ENCODE peak calls at places on chromosomes 3 and 15, in eight cellular contexts. K is cardiac muscle cell, M is B cell, O is right lobe of liver, T is right atrium auricular region, A is AG10803, B is BJ, N is heart left ventricle. J is an unnamed sample.

GRCh38 chr3:102092617-102093466 is 243.5 kb downstream of the NFKBIZ start:
- DNase-seq in K (peak), M (no peak), O (no peak), T (no peak), A (no peak), B (no peak), N (no peak), J (no peak)

GRCh38 chr15:70923311-70924080 is 30.9 kb downstream of the LRRC49 start:
- DNase-seq in K (no peak), M (no peak), O (no peak), T (no peak), A (no peak), B (no peak), N (no peak), J (no peak)

GRCh38 chr15:64527263-64527984 is 67.0 kb downstream of the ZNF609 start:
- DNase-seq in K (no peak), M (no peak), O (no peak), T (no peak), A (peak), B (no peak), N (no peak), J (no peak)

GRCh38 chr3:153749070-153749610 is 372.1 kb upstream of the ARHGEF26 start:
- DNase-seq in K (peak), M (no peak), O (no peak), T (no peak), A (peak), B (no peak), N (no peak), J (no peak)

GRCh38 chr3:24242012-24242698 is 252.5 kb downstream of the THRB start:
- DNase-seq in K (no peak), M (no peak), O (no peak), T (no peak), A (peak), B (no peak), N (no peak), J (peak)

GRCh38 chr3:64848127-64848526 is 160.3 kb upstream of the ADAMTS9 start:
- DNase-seq in K (no peak), M (no peak), O (no peak), T (no peak), A (no peak), B (no peak), N (no peak), J (no peak)

GRCh38 chr3:51340989-51341636 is 44.0 kb upstream of the MANF start:
- DNase-seq in K (no peak), M (no peak), O (no peak), T (no peak), A (no peak), B (no peak), N (no peak), J (no peak)

GRCh38 chr3:172516318-172517214 is 6.7 kb downstream of the TNFSF10 start:
- DNase-seq in K (no peak), M (no peak), O (peak), T (peak), A (peak), B (peak), N (no peak), J (peak)

GRCh38 chr3:195905970-195906864 is 2.1 kb downstream of the TNK2 start:
- DNase-seq in K (no peak), M (peak), O (no peak), T (no peak), A (peak), B (no peak), N (no peak), J (no peak)

GRCh38 chr15:36361351-36361870 is 218.0 kb upstream of the CDIN1 start:
- DNase-seq in K (no peak), M (no peak), O (no peak), T (no peak), A (peak), B (no peak), N (no peak), J (no peak)

GRCh38 chr3:161576733-161577510 is 80.3 kb downstream of the OTOL1 start:
- DNase-seq in K (no peak), M (no peak), O (no peak), T (no peak), A (no peak), B (no peak), N (no peak), J (no peak)

GRCh38 chr3:71011565-71012287 is 571.8 kb downstream of the FOXP1 start:
- DNase-seq in K (no peak), M (peak), O (no peak), T (no peak), A (no peak), B (no peak), N (no peak), J (no peak)

GRCh38 chr15:79831635-79832034 is 65.2 kb downstream of the MTHFS start:
- DNase-seq in K (no peak), M (no peak), O (no peak), T (no peak), A (no peak), B (no peak), N (no peak), J (no peak)

GRCh38 chr15:67080900-67081431 is 15.6 kb downstream of the SMAD3 start:
- DNase-seq in K (no peak), M (peak), O (no peak), T (no peak), A (peak), B (peak), N (peak), J (no peak)

GRCh38 chr3:12148183-12148940 is 10.3 kb downstream of the TIMP4 start:
- DNase-seq in K (no peak), M (no peak), O (no peak), T (peak), A (peak), B (no peak), N (no peak), J (no peak)

GRCh38 chr15:64847448-64847847 is 5.7 kb downstream of the PLEKHO2 start:
- DNase-seq in K (no peak), M (no peak), O (no peak), T (no peak), A (no peak), B (no peak), N (peak), J (no peak)

GRCh38 chr3:194671511-194671899 is 486 bp downstream of the LSG1 start:
- DNase-seq in K (peak), M (peak), O (no peak), T (no peak), A (no peak), B (no peak), N (no peak), J (no peak)

GRCh38 chr15:78808550-78808949 is 2.7 kb downstream of the ADAMTS7 start:
- DNase-seq in K (peak), M (peak), O (no peak), T (peak), A (no peak), B (no peak), N (no peak), J (no peak)

GRCh38 chr15:70376031-70376928 is 278.6 kb upstream of the TLE3 start:
- DNase-seq in K (no peak), M (no peak), O (no peak), T (peak), A (no peak), B (no peak), N (no peak), J (no peak)

GRCh38 chr3:45756055-45756454 is 40.3 kb downstream of the SLC6A20 start:
- DNase-seq in K (no peak), M (no peak), O (no peak), T (peak), A (no peak), B (no peak), N (no peak), J (no peak)

GRCh38 chr3:5162102-5162501 is 25.4 kb upstream of the EDEM1 start:
- DNase-seq in K (no peak), M (no peak), O (no peak), T (no peak), A (peak), B (no peak), N (no peak), J (no peak)

GRCh38 chr15:40002295-40002694 is 36.7 kb downstream of the SRP14 start:
- DNase-seq in K (no peak), M (no peak), O (peak), T (no peak), A (peak), B (no peak), N (no peak), J (no peak)

GRCh38 chr3:190016966-190017365 is 103.7 kb downstream of the P3H2 start:
- DNase-seq in K (no peak), M (no peak), O (no peak), T (no peak), A (no peak), B (no peak), N (no peak), J (no peak)

GRCh38 chr3:190019020-190019419 is 101.7 kb downstream of the P3H2 start:
- DNase-seq in K (peak), M (no peak), O (no peak), T (no peak), A (no peak), B (no peak), N (no peak), J (no peak)

GRCh38 chr3:190018460-190018859 is 102.2 kb downstream of the P3H2 start:
- DNase-seq in K (no peak), M (no peak), O (no peak), T (no peak), A (no peak), B (no peak), N (no peak), J (no peak)

GRCh38 chr3:190019840-190020239 is 100.9 kb downstream of the P3H2 start:
- DNase-seq in K (no peak), M (no peak), O (no peak), T (no peak), A (no peak), B (no peak), N (no peak), J (no peak)

GRCh38 chr3:190017575-190018288 is 103.0 kb downstream of the P3H2 start:
- DNase-seq in K (peak), M (no peak), O (no peak), T (no peak), A (peak), B (peak), N (no peak), J (peak)
- TF ChIP-seq CTCF in K (peak), M (no peak), O (peak), T (peak), A (peak), B (peak), N (no peak), J (peak)

GRCh38 chr15:28950916-28951315 is 65.1 kb downstream of the APBA2 start:
- DNase-seq in K (no peak), M (no peak), O (no peak), T (no peak), A (no peak), B (no peak), N (no peak), J (no peak)
- TF ChIP-seq CTCF in K (no peak), M (no peak), O (no peak), T (no peak), A (no peak), B (no peak), N (no peak), J (no peak)

GRCh38 chr3:67357610-67358458 is 296.6 kb downstream of the SUCLG2 start:
- DNase-seq in K (peak), M (peak), O (no peak), T (no peak), A (peak), B (no peak), N (no peak), J (no peak)
- TF ChIP-seq CTCF in K (peak), M (peak), O (peak), T (no peak), A (peak), B (peak), N (no peak), J (peak)

DNA sequence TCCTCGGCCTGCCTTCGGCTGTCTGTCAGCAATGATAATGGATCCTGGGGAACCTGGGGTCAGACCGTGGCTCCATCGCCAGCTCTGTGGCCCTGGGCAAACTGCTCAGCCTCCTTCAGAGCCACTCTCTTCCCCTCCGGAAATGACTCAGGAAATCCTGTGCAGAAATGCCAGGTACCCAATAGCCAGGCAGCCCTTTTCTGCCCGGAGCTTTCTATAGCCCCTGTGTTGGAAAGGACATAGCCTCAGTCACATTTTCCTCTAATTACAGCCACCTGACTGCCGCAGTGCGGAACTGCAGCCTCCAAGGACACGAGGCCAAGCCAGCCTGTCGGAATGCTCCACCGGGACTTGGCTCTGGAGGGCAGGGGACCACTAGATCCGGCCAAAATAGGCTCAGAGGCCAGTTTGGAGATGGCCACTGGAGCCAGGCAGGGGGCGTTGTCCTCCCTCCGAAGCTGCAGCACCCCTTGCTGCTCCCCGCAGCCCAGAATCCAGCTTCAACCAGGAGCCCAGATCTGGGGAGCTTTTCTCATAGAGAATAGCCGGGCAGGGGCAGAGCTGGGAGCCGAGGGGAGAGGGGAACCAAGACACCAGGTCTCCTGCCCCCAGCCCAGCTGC is 11.6 kb upstream of the ZXDC start:
- DNase-seq in K (no peak), M (no peak), O (peak), T (no peak), A (peak), B (no peak), N (peak), J (no peak)
- TF ChIP-seq CTCF in K (peak), M (no peak), O (no peak), T (peak), A (peak), B (no peak), N (no peak), J (peak)

GRCh38 chr3:96700322-96701315 is 113.8 kb upstream of the EPHA6 start:
- DNase-seq in K (peak), M (no peak), O (no peak), T (no peak), A (no peak), B (no peak), N (no peak), J (no peak)
- TF ChIP-seq CTCF in K (no peak), M (no peak), O (no peak), T (no peak), A (no peak), B (no peak), N (no peak), J (no peak)

DNA sequence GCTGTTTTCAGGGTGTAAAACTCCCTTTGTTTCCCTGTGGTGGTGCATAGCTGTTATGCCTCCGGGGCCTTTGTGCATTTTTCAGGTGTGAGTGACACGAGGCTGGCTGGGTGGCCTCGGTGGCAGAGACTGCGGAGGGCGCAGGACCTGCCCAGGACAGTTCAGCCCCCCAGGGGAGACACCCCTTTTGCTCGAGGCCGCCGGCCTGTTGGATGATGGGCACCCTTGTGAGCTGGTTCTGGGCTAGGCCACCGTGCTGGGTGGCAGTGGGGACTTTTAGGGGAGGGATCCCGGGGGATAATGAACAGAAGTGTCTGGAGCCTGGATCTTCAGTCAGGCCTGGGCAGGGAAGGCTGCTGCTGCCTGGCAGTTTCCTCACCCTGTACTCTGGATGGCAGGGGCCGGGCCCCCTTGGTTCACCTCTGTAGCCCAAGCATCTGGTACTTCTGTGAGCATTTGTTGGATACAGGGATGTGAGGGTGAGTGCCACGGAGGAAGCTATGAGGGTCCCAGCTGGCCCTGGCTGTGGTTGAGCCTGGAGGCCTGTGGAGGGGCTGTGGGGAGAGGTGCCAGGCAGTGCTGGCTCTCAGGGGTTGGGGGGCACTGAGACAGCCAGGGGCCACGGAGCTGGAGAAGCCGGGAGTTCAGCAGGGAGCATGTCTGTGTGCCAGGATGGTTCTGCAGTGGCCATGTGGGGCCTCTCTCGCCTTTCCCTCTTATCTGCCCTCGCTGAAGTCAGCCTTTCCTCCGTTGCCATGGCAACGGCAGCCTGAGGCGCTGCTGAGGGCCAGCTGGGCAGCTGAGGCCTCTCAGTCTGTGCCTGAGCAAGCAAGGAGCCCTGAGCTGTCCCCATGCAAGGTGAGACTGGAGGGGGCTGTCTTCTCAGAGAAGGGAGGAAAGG is 49.0 kb downstream of the KY start:
- DNase-seq in K (peak), M (no peak), O (no peak), T (no peak), A (peak), B (no peak), N (no peak), J (no peak)
- TF ChIP-seq CTCF in K (no peak), M (no peak), O (no peak), T (no peak), A (no peak), B (no peak), N (no peak), J (no peak)

GRCh38 chr3:140166908-140167599 is 232.1 kb downstream of the CLSTN2 start:
- DNase-seq in K (no peak), M (no peak), O (no peak), T (no peak), A (peak), B (no peak), N (no peak), J (peak)
- TF ChIP-seq CTCF in K (no peak), M (no peak), O (no peak), T (no peak), A (no peak), B (no peak), N (no peak), J (no peak)